ENCODE peak calls at places on chromosome 16, in ten cellular contexts. One of them, this sample, is unnamed.

GRCh38 chr16:4510747-4511426 is 27.7 kb downstream of the CDIP1 start:
- DNase-seq in CD8-positive, alpha-beta T cell: no peak
- DNase-seq in fibroblast of lung: no peak
- DNase-seq in cardiac fibroblast: no peak
- DNase-seq in adrenal gland: no peak
- DNase-seq in GM12864: no peak
- DNase-seq in HCT116: no peak
- DNase-seq in GM06990: no peak
- DNase-seq in mammary epithelial cell: no peak
- DNase-seq in Panc1: no peak
- DNase-seq in this sample: no peak

GRCh38 chr16:70568601-70569217 is 45.1 kb downstream of the SF3B3 start:
- DNase-seq in CD8-positive, alpha-beta T cell: no peak
- DNase-seq in fibroblast of lung: no peak
- DNase-seq in cardiac fibroblast: no peak
- DNase-seq in adrenal gland: no peak
- DNase-seq in GM12864: no peak
- DNase-seq in HCT116: no peak
- DNase-seq in GM06990: no peak
- DNase-seq in mammary epithelial cell: peak; percentile 87
- DNase-seq in Panc1: no peak
- DNase-seq in this sample: no peak

GRCh38 chr16:58047557-58048348 is 22.2 kb downstream of the MMP15 start:
- DNase-seq in CD8-positive, alpha-beta T cell: no peak
- DNase-seq in fibroblast of lung: no peak
- DNase-seq in cardiac fibroblast: no peak
- DNase-seq in adrenal gland: no peak
- DNase-seq in GM12864: no peak
- DNase-seq in HCT116: no peak
- DNase-seq in GM06990: no peak
- DNase-seq in mammary epithelial cell: no peak
- DNase-seq in Panc1: no peak
- DNase-seq in this sample: no peak

GRCh38 chr16:9836118-9836736 is 346.0 kb downstream of the GRIN2A start:
- DNase-seq in CD8-positive, alpha-beta T cell: no peak
- DNase-seq in fibroblast of lung: peak; percentile 12
- DNase-seq in cardiac fibroblast: peak; percentile 59
- DNase-seq in adrenal gland: peak; percentile 31
- DNase-seq in GM12864: no peak
- DNase-seq in HCT116: no peak
- DNase-seq in GM06990: no peak
- DNase-seq in mammary epithelial cell: no peak
- DNase-seq in Panc1: no peak
- DNase-seq in this sample: no peak

GRCh38 chr16:61014869-61015268 is 1021.4 kb downstream of the CDH8 start:
- DNase-seq in CD8-positive, alpha-beta T cell: no peak
- DNase-seq in fibroblast of lung: no peak
- DNase-seq in cardiac fibroblast: no peak
- DNase-seq in adrenal gland: no peak
- DNase-seq in GM12864: no peak
- DNase-seq in HCT116: no peak
- DNase-seq in GM06990: no peak
- DNase-seq in mammary epithelial cell: no peak
- DNase-seq in Panc1: no peak
- DNase-seq in this sample: no peak

GRCh38 chr16:8936421-8936820 is 27.3 kb downstream of the USP7 start:
- DNase-seq in CD8-positive, alpha-beta T cell: peak; percentile 75
- DNase-seq in fibroblast of lung: peak; percentile 30
- DNase-seq in cardiac fibroblast: peak; percentile 52
- DNase-seq in adrenal gland: peak; percentile 47
- DNase-seq in GM12864: no peak
- DNase-seq in HCT116: peak; percentile 16
- DNase-seq in GM06990: no peak
- DNase-seq in mammary epithelial cell: peak; percentile 74
- DNase-seq in Panc1: peak; percentile 32
- DNase-seq in this sample: no peak

GRCh38 chr16:79599837-79600635 is 501 bp downstream of the MAF start:
- DNase-seq in CD8-positive, alpha-beta T cell: peak; percentile 29
- DNase-seq in fibroblast of lung: peak; percentile 73
- DNase-seq in cardiac fibroblast: no peak
- DNase-seq in adrenal gland: peak; percentile 66
- DNase-seq in GM12864: no peak
- DNase-seq in HCT116: no peak
- DNase-seq in GM06990: peak; percentile 44
- DNase-seq in mammary epithelial cell: peak; percentile 54
- DNase-seq in Panc1: no peak
- DNase-seq in this sample: peak; percentile 69

GRCh38 chr16:53529529-53529928 is 26.5 kb upstream of the AKTIP start:
- DNase-seq in CD8-positive, alpha-beta T cell: no peak
- DNase-seq in fibroblast of lung: no peak
- DNase-seq in cardiac fibroblast: no peak
- DNase-seq in adrenal gland: no peak
- DNase-seq in GM12864: no peak
- DNase-seq in HCT116: no peak
- DNase-seq in GM06990: no peak
- DNase-seq in mammary epithelial cell: no peak
- DNase-seq in Panc1: no peak
- DNase-seq in this sample: no peak

GRCh38 chr16:27483083-27483437 is 66.7 kb downstream of the GTF3C1 start:
- DNase-seq in CD8-positive, alpha-beta T cell: no peak
- DNase-seq in fibroblast of lung: no peak
- DNase-seq in cardiac fibroblast: no peak
- DNase-seq in adrenal gland: no peak
- DNase-seq in GM12864: no peak
- DNase-seq in HCT116: no peak
- DNase-seq in GM06990: no peak
- DNase-seq in mammary epithelial cell: no peak
- DNase-seq in Panc1: no peak
- DNase-seq in this sample: no peak

GRCh38 chr16:66695935-66696668 is 441 bp downstream of the CMTM4 start:
- DNase-seq in CD8-positive, alpha-beta T cell: peak; percentile 26
- DNase-seq in fibroblast of lung: no peak
- DNase-seq in cardiac fibroblast: no peak
- DNase-seq in adrenal gland: peak; percentile 36
- DNase-seq in GM12864: no peak
- DNase-seq in HCT116: no peak
- DNase-seq in GM06990: no peak
- DNase-seq in mammary epithelial cell: peak; percentile 65
- DNase-seq in Panc1: no peak
- DNase-seq in this sample: peak; percentile 19

GRCh38 chr16:55576369-55576768 is 9.9 kb downstream of the CAPNS2 start:
- DNase-seq in CD8-positive, alpha-beta T cell: no peak
- DNase-seq in fibroblast of lung: no peak
- DNase-seq in cardiac fibroblast: no peak
- DNase-seq in adrenal gland: no peak
- DNase-seq in GM12864: no peak
- DNase-seq in HCT116: no peak
- DNase-seq in GM06990: no peak
- DNase-seq in mammary epithelial cell: no peak
- DNase-seq in Panc1: no peak
- DNase-seq in this sample: no peak

GRCh38 chr16:49485663-49486062 is 112.1 kb downstream of the C16orf78 start:
- DNase-seq in CD8-positive, alpha-beta T cell: no peak
- DNase-seq in fibroblast of lung: no peak
- DNase-seq in cardiac fibroblast: no peak
- DNase-seq in adrenal gland: no peak
- DNase-seq in GM12864: no peak
- DNase-seq in HCT116: no peak
- DNase-seq in GM06990: no peak
- DNase-seq in mammary epithelial cell: no peak
- DNase-seq in Panc1: no peak
- DNase-seq in this sample: no peak

GRCh38 chr16:85631802-85632393 is 18.8 kb downstream of the GSE1 start:
- DNase-seq in CD8-positive, alpha-beta T cell: no peak
- DNase-seq in fibroblast of lung: no peak
- DNase-seq in cardiac fibroblast: no peak
- DNase-seq in adrenal gland: no peak
- DNase-seq in GM12864: no peak
- DNase-seq in HCT116: no peak
- DNase-seq in GM06990: no peak
- DNase-seq in mammary epithelial cell: no peak
- DNase-seq in Panc1: no peak
- DNase-seq in this sample: no peak
- TF ChIP-seq CTCF in CD8-positive, alpha-beta T cell: no peak
- TF ChIP-seq CTCF in fibroblast of lung: no peak
- TF ChIP-seq CTCF in cardiac fibroblast: no peak
- TF ChIP-seq CTCF in adrenal gland: no peak
- TF ChIP-seq CTCF in GM12864: peak; percentile 9
- TF ChIP-seq CTCF in HCT116: peak; percentile 36
- TF ChIP-seq CTCF in GM06990: peak; percentile 18
- TF ChIP-seq CTCF in mammary epithelial cell: no peak
- TF ChIP-seq CTCF in Panc1: no peak
- TF ChIP-seq CTCF in this sample: no peak

DNA sequence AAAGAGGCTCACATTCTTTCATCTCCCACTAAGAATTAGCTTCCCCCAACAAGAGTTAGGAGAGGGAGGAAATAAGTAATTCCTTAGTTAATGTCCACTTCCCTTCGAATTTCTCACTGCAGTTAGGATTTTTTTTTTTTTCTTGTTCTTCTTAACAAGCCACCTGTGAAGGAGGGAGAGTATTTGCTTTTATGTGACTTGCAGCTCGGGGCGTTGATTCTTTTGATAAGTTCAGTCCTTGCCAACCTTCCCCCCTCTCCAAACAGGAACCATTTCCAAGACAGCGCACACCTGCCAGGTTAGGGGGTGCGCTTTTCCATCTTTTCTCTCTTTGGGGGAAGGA is 841 bp downstream of the ADAMTS18 start:
- DNase-seq in CD8-positive, alpha-beta T cell: no peak
- DNase-seq in fibroblast of lung: no peak
- DNase-seq in cardiac fibroblast: no peak
- DNase-seq in adrenal gland: no peak
- DNase-seq in GM12864: no peak
- DNase-seq in HCT116: no peak
- DNase-seq in GM06990: no peak
- DNase-seq in mammary epithelial cell: no peak
- DNase-seq in Panc1: no peak
- DNase-seq in this sample: no peak
- H3K4me3 ChIP-seq in CD8-positive, alpha-beta T cell: no peak overlapping the region
- H3K4me3 ChIP-seq in fibroblast of lung: no peak overlapping the region
- H3K4me3 ChIP-seq in cardiac fibroblast: no peak overlapping the region
- H3K4me3 ChIP-seq in adrenal gland: no peak overlapping the region
- H3K4me3 ChIP-seq in GM12864: no peak overlapping the region
- H3K4me3 ChIP-seq in HCT116: no peak overlapping the region
- H3K4me3 ChIP-seq in GM06990: no peak overlapping the region
- H3K4me3 ChIP-seq in mammary epithelial cell: no peak overlapping the region
- H3K4me3 ChIP-seq in Panc1: no peak overlapping the region
- H3K4me3 ChIP-seq in this sample: no peak overlapping the region

DNA sequence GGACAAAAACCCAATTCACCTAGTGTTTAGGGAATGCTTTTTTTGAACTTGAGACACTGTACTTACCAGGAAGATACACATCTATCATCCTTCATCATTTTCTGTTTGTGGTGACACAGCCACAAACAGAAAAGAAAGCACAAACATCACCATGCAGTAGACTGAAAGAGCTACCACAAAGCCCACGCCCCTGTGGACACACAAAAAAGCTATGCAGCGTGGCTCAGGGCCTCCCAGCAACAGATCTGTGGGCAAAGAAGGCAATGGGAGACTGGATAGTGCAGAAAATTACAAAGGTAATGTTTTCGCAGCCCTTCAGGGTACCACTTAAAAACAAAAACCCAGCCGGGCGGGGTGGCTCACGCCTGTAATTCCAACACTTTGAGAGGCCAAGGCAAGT is 9.6 kb downstream of the COTL1 start:
- DNase-seq in CD8-positive, alpha-beta T cell: peak; percentile 48
- DNase-seq in fibroblast of lung: no peak
- DNase-seq in cardiac fibroblast: no peak
- DNase-seq in adrenal gland: no peak
- DNase-seq in GM12864: no peak
- DNase-seq in HCT116: no peak
- DNase-seq in GM06990: no peak
- DNase-seq in mammary epithelial cell: no peak
- DNase-seq in Panc1: no peak
- DNase-seq in this sample: no peak
- TF ChIP-seq CTCF in CD8-positive, alpha-beta T cell: no peak
- TF ChIP-seq CTCF in fibroblast of lung: no peak
- TF ChIP-seq CTCF in cardiac fibroblast: no peak
- TF ChIP-seq CTCF in adrenal gland: no peak
- TF ChIP-seq CTCF in GM12864: no peak
- TF ChIP-seq CTCF in HCT116: no peak
- TF ChIP-seq CTCF in GM06990: no peak
- TF ChIP-seq CTCF in mammary epithelial cell: no peak
- TF ChIP-seq CTCF in Panc1: no peak
- TF ChIP-seq CTCF in this sample: no peak

GRCh38 chr16:3495166-3495565 is at the start of gene C16orf90:
- DNase-seq in CD8-positive, alpha-beta T cell: no peak
- DNase-seq in fibroblast of lung: no peak
- DNase-seq in cardiac fibroblast: no peak
- DNase-seq in adrenal gland: no peak
- DNase-seq in GM12864: no peak
- DNase-seq in HCT116: no peak
- DNase-seq in GM06990: no peak
- DNase-seq in mammary epithelial cell: no peak
- DNase-seq in Panc1: no peak
- DNase-seq in this sample: no peak

GRCh38 chr16:3501783-3502400 is 1.1 kb downstream of the CLUAP1 start:
- DNase-seq in CD8-positive, alpha-beta T cell: no peak
- DNase-seq in fibroblast of lung: no peak
- DNase-seq in cardiac fibroblast: no peak
- DNase-seq in adrenal gland: no peak
- DNase-seq in GM12864: no peak
- DNase-seq in HCT116: no peak
- DNase-seq in GM06990: no peak
- DNase-seq in mammary epithelial cell: no peak
- DNase-seq in Panc1: no peak
- DNase-seq in this sample: no peak

GRCh38 chr16:3497771-3498170 is 2.5 kb upstream of the C16orf90 start:
- DNase-seq in CD8-positive, alpha-beta T cell: no peak
- DNase-seq in fibroblast of lung: no peak
- DNase-seq in cardiac fibroblast: no peak
- DNase-seq in adrenal gland: no peak
- DNase-seq in GM12864: no peak
- DNase-seq in HCT116: no peak
- DNase-seq in GM06990: no peak
- DNase-seq in mammary epithelial cell: no peak
- DNase-seq in Panc1: no peak
- DNase-seq in this sample: no peak

GRCh38 chr16:3496386-3496785 is 1.1 kb upstream of the C16orf90 start:
- DNase-seq in CD8-positive, alpha-beta T cell: no peak
- DNase-seq in fibroblast of lung: no peak
- DNase-seq in cardiac fibroblast: no peak
- DNase-seq in adrenal gland: no peak
- DNase-seq in GM12864: no peak
- DNase-seq in HCT116: no peak
- DNase-seq in GM06990: no peak
- DNase-seq in mammary epithelial cell: no peak
- DNase-seq in Panc1: no peak
- DNase-seq in this sample: no peak

GRCh38 chr16:3498988-3499387 is 1.8 kb upstream of the CLUAP1 start:
- DNase-seq in CD8-positive, alpha-beta T cell: no peak
- DNase-seq in fibroblast of lung: no peak
- DNase-seq in cardiac fibroblast: no peak
- DNase-seq in adrenal gland: no peak
- DNase-seq in GM12864: no peak
- DNase-seq in HCT116: no peak
- DNase-seq in GM06990: no peak
- DNase-seq in mammary epithelial cell: no peak
- DNase-seq in Panc1: no peak
- DNase-seq in this sample: no peak
- H3K4me3 ChIP-seq in CD8-positive, alpha-beta T cell: no peak overlapping the region
- H3K4me3 ChIP-seq in fibroblast of lung: no peak overlapping the region
- H3K4me3 ChIP-seq in cardiac fibroblast: no peak overlapping the region
- H3K4me3 ChIP-seq in adrenal gland: no peak overlapping the region
- H3K4me3 ChIP-seq in GM12864: no peak overlapping the region
- H3K4me3 ChIP-seq in HCT116: no peak overlapping the region
- H3K4me3 ChIP-seq in GM06990: no peak overlapping the region
- H3K4me3 ChIP-seq in mammary epithelial cell: no peak overlapping the region
- H3K4me3 ChIP-seq in Panc1: no peak overlapping the region
- H3K4me3 ChIP-seq in this sample: no peak overlapping the region

GRCh38 chr16:86982912-86983311 is 334.3 kb downstream of the C16orf95 start:
- DNase-seq in CD8-positive, alpha-beta T cell: no peak
- DNase-seq in fibroblast of lung: no peak
- DNase-seq in cardiac fibroblast: no peak
- DNase-seq in adrenal gland: no peak
- DNase-seq in GM12864: no peak
- DNase-seq in HCT116: no peak
- DNase-seq in GM06990: no peak
- DNase-seq in mammary epithelial cell: no peak
- DNase-seq in Panc1: no peak
- DNase-seq in this sample: no peak
- TF ChIP-seq CTCF in CD8-positive, alpha-beta T cell: no peak
- TF ChIP-seq CTCF in fibroblast of lung: no peak
- TF ChIP-seq CTCF in cardiac fibroblast: no peak
- TF ChIP-seq CTCF in adrenal gland: no peak
- TF ChIP-seq CTCF in GM12864: no peak
- TF ChIP-seq CTCF in HCT116: no peak
- TF ChIP-seq CTCF in GM06990: no peak
- TF ChIP-seq CTCF in mammary epithelial cell: no peak
- TF ChIP-seq CTCF in Panc1: no peak
- TF ChIP-seq CTCF in this sample: no peak